ENCODE peak calls at places on chromosomes 4 and X, in four cellular contexts. Z, X, B and A are unnamed samples.

GRCh38 chr4:152054731-152055130 is 293.9 kb upstream of the GATB start:
- DNase-seq in Z (no peak), X (no peak), B (no peak), A (no peak)

GRCh38 chr4:169410839-169411770 is 140.3 kb upstream of the SH3RF1 start:
- DNase-seq in Z (peak; percentile 91), X (no peak), B (no peak), A (peak; percentile 62)

GRCh38 chrX:148700021-148700420 is 199.6 kb downstream of the AFF2 start:
- DNase-seq in Z (no peak), X (no peak), B (no peak), A (no peak)

GRCh38 chrX:36856849-36857248 is 151.3 kb upstream of the FAM47C start:
- DNase-seq in Z (no peak), X (no peak), B (no peak), A (no peak)

GRCh38 chr4:89268572-89269180 is 38.9 kb downstream of the GPRIN3 start:
- DNase-seq in Z (no peak), X (no peak), B (no peak), A (no peak)

GRCh38 chr4:82905205-82905604 is 4.7 kb downstream of the THAP9 start:
- DNase-seq in Z (peak; percentile 65), X (no peak), B (no peak), A (no peak)

GRCh38 chrX:110418857-110419249 is 60.2 kb downstream of the RTL9 start:
- DNase-seq in Z (peak; percentile 18), X (no peak), B (no peak), A (no peak)

GRCh38 chr4:20418865-20419451 is 167.3 kb downstream of the SLIT2 start:
- DNase-seq in Z (peak; percentile 36), X (no peak), B (no peak), A (peak; percentile 57)

GRCh38 chr4:151227731-151228130 is 49.2 kb upstream of the PRSS48 start:
- DNase-seq in Z (peak; percentile 96), X (peak; percentile 84), B (peak; percentile 63), A (peak; percentile 43)

GRCh38 chr4:176044589-176044951 is 21.1 kb upstream of the WDR17 start:
- DNase-seq in Z (no peak), X (no peak), B (no peak), A (no peak)

GRCh38 chr4:143585548-143585947 is 72.0 kb downstream of the SMARCA5 start:
- DNase-seq in Z (no peak), X (no peak), B (no peak), A (no peak)

GRCh38 chrX:153495903-153496629 is 1.3 kb downstream of the BGN start:
- DNase-seq in Z (no peak), X (no peak), B (no peak), A (no peak)

GRCh38 chrX:145405012-145405411 is 157.7 kb downstream of the SPANXN1 start:
- DNase-seq in Z (peak; percentile 16), X (no peak), B (no peak), A (no peak)

GRCh38 chr4:1752284-1753041 is 31.1 kb downstream of the TACC3 start:
- DNase-seq in Z (no peak), X (no peak), B (no peak), A (no peak)

GRCh38 chrX:119654112-119654531 is 38.8 kb downstream of the SEPTIN6 start:
- DNase-seq in Z (peak; percentile 86), X (no peak), B (no peak), A (no peak)

GRCh38 chrX:153953342-153953830 is 8.9 kb upstream of the RENBP start:
- DNase-seq in Z (peak; percentile 51), X (peak; percentile 92), B (peak; percentile 67), A (no peak)

GRCh38 chr4:150960818-150961217 is 54.3 kb downstream of the LRBA start:
- DNase-seq in Z (peak; percentile 56), X (no peak), B (no peak), A (no peak)

GRCh38 chrX:131762802-131763234 is 218.9 kb downstream of the OR13H1 start:
- DNase-seq in Z (peak; percentile 64), X (no peak), B (no peak), A (no peak)

GRCh38 chrX:140504371-140505324 is at the start of gene SOX3:
- DNase-seq in Z (no peak), X (no peak), B (no peak), A (no peak)

GRCh38 chrX:107677501-107677901 is 49.2 kb downstream of the PRPS1 start:
- DNase-seq in Z (peak; percentile 28), X (no peak), B (no peak), A (no peak)

GRCh38 chr4:1402021-1402515 is 4.2 kb downstream of the NKX1-1 start:
- DNase-seq in Z (no peak), X (no peak), B (no peak), A (no peak)

GRCh38 chr4:25767877-25768475 is 94.8 kb downstream of the SEL1L3 start:
- DNase-seq in Z (peak; percentile 70), X (no peak), B (peak; percentile 49), A (peak; percentile 37)

GRCh38 chrX:69987691-69988090 is 62.0 kb downstream of the AWAT2 start:
- DNase-seq in Z (no peak), X (no peak), B (no peak), A (no peak)

GRCh38 chrX:13216139-13216538 is 103.7 kb downstream of the ATXN3L start:
- DNase-seq in Z (no peak), X (no peak), B (no peak), A (no peak)

GRCh38 chrX:111254896-111255693 is 15.2 kb downstream of the CAPN6 start:
- DNase-seq in Z (no peak), X (no peak), B (no peak), A (no peak)

GRCh38 chrX:3257471-3257870 is 89.0 kb downstream of the MXRA5 start:
- DNase-seq in Z (no peak), X (no peak), B (no peak), A (no peak)

GRCh38 chr4:159077702-159078495 is 25.0 kb upstream of the RAPGEF2 start:
- DNase-seq in Z (no peak), X (no peak), B (no peak), A (no peak)

GRCh38 chrX:110743679-110744340 is 51.8 kb downstream of the CHRDL1 start:
- DNase-seq in Z (no peak), X (no peak), B (no peak), A (no peak)

GRCh38 chr4:100504086-100504874 is 13.5 kb downstream of the EMCN start:
- DNase-seq in Z (peak; percentile 51), X (no peak), B (no peak), A (no peak)

GRCh38 chr4:915595-915994 is 16.5 kb downstream of the GAK start:
- DNase-seq in Z (peak; percentile 32), X (no peak), B (peak; percentile 31), A (no peak)

GRCh38 chr4:152640058-152640921 is 39.5 kb downstream of the TMEM154 start:
- DNase-seq in Z (no peak), X (no peak), B (no peak), A (no peak)

GRCh38 chrX:4263005-4263404 is 549.6 kb upstream of the PRKX start:
- DNase-seq in Z (no peak), X (no peak), B (no peak), A (no peak)

GRCh38 chr4:545612-546011 is 30.5 kb downstream of the TMEM271 start:
- DNase-seq in Z (no peak), X (no peak), B (no peak), A (no peak)

GRCh38 chr4:37798616-37799015 is 27.9 kb upstream of the PGM2 start:
- DNase-seq in Z (no peak), X (peak; percentile 21), B (no peak), A (no peak)

GRCh38 chrX:141405486-141405877 is 163.2 kb upstream of the SPANXC start:
- DNase-seq in Z (peak; percentile 2), X (no peak), B (no peak), A (no peak)

DNA sequence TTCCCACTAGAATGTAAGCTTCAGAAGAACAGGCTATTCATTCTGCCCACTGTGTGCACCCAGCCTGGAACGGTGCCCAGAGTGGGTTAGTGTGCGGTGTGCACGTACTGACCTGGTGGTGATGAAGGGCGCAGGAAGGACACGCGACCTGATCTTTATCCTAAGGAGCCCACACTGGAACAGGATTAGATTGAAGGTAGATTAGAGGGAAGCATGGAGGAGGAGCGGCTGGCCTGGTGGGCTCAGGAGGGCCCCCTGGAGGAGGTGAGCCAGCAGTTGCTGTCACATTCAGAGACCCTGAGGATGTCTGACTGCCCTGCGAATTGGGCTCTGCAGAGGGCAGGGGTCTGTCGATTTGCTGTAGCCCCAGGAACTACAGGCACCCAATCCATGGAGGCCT is 73.1 kb downstream of the HTRA3 start:
- DNase-seq in Z (no peak), X (no peak), B (no peak), A (no peak)
- TF ChIP-seq CTCF in Z (peak; percentile 64), X (no peak), B (no peak), A (peak; percentile 2)

DNA sequence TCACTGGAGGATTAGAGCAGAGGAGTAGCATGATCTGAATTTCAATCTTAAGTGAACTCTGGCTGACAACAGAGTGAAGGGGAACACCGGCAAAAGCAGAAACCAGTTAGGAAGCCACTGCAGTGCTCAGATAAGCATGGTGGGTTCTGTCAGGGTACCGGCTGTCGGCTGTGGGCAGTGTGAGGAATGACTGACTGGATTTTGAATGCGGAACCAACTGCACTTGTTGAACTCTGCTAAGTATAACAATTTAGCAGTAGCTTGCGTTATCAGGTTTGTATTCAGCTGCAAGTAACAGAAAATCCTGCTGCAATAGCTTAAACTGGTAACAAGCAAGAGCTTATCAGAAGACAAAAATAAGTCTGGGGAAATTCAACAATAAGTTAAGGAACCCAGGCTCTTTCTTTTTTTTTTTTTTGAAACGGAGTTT is 5.2 kb downstream of the HTT start:
- DNase-seq in Z (no peak), X (no peak), B (no peak), A (no peak)
- H3K4me3 ChIP-seq in Z (no peak overlapping the region), X (no peak overlapping the region), B (no peak overlapping the region), A (no peak overlapping the region)

DNA sequence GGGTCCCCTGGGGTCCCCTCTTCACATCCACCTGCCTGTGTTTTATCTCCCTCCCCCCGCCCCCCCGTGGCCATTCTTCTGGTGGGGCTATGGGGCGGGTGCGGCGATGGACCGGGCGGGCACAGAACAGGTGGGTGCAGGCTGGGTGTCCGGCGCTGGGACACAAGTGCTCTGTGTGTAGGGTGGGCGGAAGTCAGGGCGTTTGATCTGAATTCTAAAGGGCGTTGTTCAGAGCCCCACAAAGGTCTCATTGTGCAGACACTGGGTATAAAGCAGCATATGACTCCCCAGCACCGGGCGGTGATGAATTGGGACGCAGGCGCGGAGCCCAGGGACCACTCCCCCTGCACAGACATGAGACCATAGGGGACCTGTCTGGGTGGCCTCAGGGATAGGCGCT is at the start of gene GJB1:
- DNase-seq in Z (no peak), X (no peak), B (no peak), A (no peak)
- TF ChIP-seq CTCF in Z (no peak), X (no peak), B (no peak), A (no peak)

GRCh38 chr4:54101190-54102041 is 1.5 kb downstream of the GSX2 start:
- DNase-seq in Z (no peak), X (no peak), B (no peak), A (no peak)
- H3K4me3 ChIP-seq in Z (no peak overlapping the region), X (peak overlapping the region; percentile 45), B (no peak overlapping the region), A (peak overlapping the region; percentile 47)

DNA sequence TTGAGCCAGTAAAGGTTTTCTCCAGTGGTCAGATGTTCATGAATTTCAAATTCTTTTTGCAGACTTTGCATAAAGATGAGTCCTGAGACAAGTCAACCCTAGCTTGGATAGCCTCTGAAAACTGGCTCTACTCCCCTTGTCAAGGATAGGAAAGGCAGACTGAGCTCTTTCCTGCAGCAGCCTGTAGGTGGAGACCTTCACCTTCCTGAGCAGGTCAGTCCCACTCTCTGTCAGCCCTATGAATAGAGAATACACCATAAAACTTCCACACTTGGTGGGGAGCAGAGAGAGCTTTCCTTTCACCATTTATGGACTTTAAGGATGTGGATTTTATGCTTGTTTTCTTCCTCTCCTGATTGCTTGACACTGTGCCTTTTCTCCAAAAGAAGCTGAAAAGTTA is 41.9 kb downstream of the PCDH19 start:
- DNase-seq in Z (no peak), X (no peak), B (no peak), A (no peak)
- TF ChIP-seq CTCF in Z (peak; percentile 35), X (no peak), B (no peak), A (peak; percentile 37)